ENCODE peak calls at places on chromosomes 13 and 19, in seven cellular contexts. S is stimulated activated CD4-positive, alpha-beta T cell treated with anti-CD3 and anti-CD28 coated beads, Interleukin-2, amount 100 ng/mL, for 24 hours; D is T-cell; V is substantia nigra; T is astrocyte of the spinal cord; N is activated naive CD8-positive, alpha-beta T cell treated with anti-CD3 and anti-CD28 coated beads for 36 hours; X is islet precursor cell. R is an unnamed sample.

GRCh38 chr19:45681391-45682015 is 10.2 kb downstream of the SNRPD2 start:
- DNase-seq in S (peak), D (peak), V (peak), T (peak), N (peak), X (peak), R (peak)

GRCh38 chr19:58582985-58583384 is 9.8 kb upstream of the MZF1 start:
- DNase-seq in S (no peak), D (no peak), V (no peak), T (no peak), N (no peak), X (peak), R (peak)

GRCh38 chr19:11088508-11089253 is 582 bp upstream of the LDLR start:
- DNase-seq in S (no peak), D (no peak), V (peak), T (peak), N (no peak), X (no peak), R (no peak)

GRCh38 chr13:93727301-93728141 is 500.9 kb downstream of the GPC6 start:
- DNase-seq in S (no peak), D (no peak), V (no peak), T (peak), N (no peak), X (no peak), R (no peak)

GRCh38 chr13:110287031-110287828 is 19.7 kb downstream of the COL4A1 start:
- DNase-seq in S (no peak), D (no peak), V (no peak), T (no peak), N (no peak), X (no peak), R (no peak)

GRCh38 chr19:10001899-10002298 is 8.4 kb downstream of the COL5A3 start:
- DNase-seq in S (peak), D (no peak), V (no peak), T (no peak), N (no peak), X (no peak), R (peak)

GRCh38 chr13:39452412-39452811 is 150.6 kb downstream of the LHFPL6 start:
- DNase-seq in S (no peak), D (no peak), V (no peak), T (peak), N (no peak), X (peak), R (no peak)

GRCh38 chr13:91099877-91100276 is 247.6 kb upstream of the MIR17HG start:
- DNase-seq in S (no peak), D (no peak), V (no peak), T (no peak), N (no peak), X (no peak), R (no peak)

GRCh38 chr19:30069535-30070197 is 127.6 kb downstream of the URI1 start:
- DNase-seq in S (no peak), D (no peak), V (no peak), T (no peak), N (no peak), X (peak), R (peak)

GRCh38 chr19:34598217-34599155 is 78.5 kb downstream of the SCGB2B2 start:
- DNase-seq in S (no peak), D (no peak), V (no peak), T (no peak), N (no peak), X (no peak), R (no peak)

GRCh38 chr19:934865-935422 is 9.1 kb downstream of the ARID3A start:
- DNase-seq in S (no peak), D (no peak), V (peak), T (peak), N (no peak), X (no peak), R (no peak)

GRCh38 chr19:16022681-16023557 is 53.4 kb upstream of the TPM4 start:
- DNase-seq in S (no peak), D (no peak), V (no peak), T (no peak), N (no peak), X (no peak), R (peak)

GRCh38 chr19:18440421-18440877 is 2.5 kb upstream of the ISYNA1 start:
- DNase-seq in S (no peak), D (no peak), V (no peak), T (no peak), N (no peak), X (peak), R (peak)

GRCh38 chr13:49539746-49540145 is 44.0 kb downstream of the PHF11 start:
- DNase-seq in S (no peak), D (no peak), V (no peak), T (no peak), N (no peak), X (no peak), R (no peak)

R was measured in endodermal cell.